ENCODE peak calls at places on chromosomes 3 and 15, in seven cellular contexts. Q is esophagus muscularis mucosa, C is heart left ventricle, D is breast epithelium, E is A549, S is body of pancreas, O is IMR-90. V is an unnamed sample.

GRCh38 chr3:70615286-70615685 is 302.8 kb upstream of the MDFIC2 start:
- DNase-seq in Q (no peak), C (no peak), D (no peak), E (no peak), S (no peak), O (no peak), V (no peak)

GRCh38 chr3:142118911-142119310 is 30.4 kb downstream of the TFDP2 start:
- DNase-seq in Q (no peak), C (no peak), D (no peak), E (no peak), S (no peak), O (no peak), V (no peak)

GRCh38 chr3:12367346-12367745 is 78.5 kb downstream of the PPARG start:
- DNase-seq in Q (no peak), C (no peak), D (no peak), E (no peak), S (no peak), O (no peak), V (no peak)

GRCh38 chr3:115062412-115062956 is 84.6 kb downstream of the ZBTB20 start:
- DNase-seq in Q (no peak), C (no peak), D (no peak), E (no peak), S (no peak), O (peak), V (no peak)

GRCh38 chr3:63933459-63933858 is 21.3 kb upstream of the SCAANT1 start:
- DNase-seq in Q (no peak), C (no peak), D (no peak), E (no peak), S (no peak), O (no peak), V (no peak)

GRCh38 chr15:76380249-76380648 is 43.7 kb downstream of the ISL2 start:
- DNase-seq in Q (no peak), C (no peak), D (no peak), E (no peak), S (no peak), O (no peak), V (no peak)

GRCh38 chr3:107660316-107660976 is 137.7 kb downstream of the BBX start:
- DNase-seq in Q (no peak), C (no peak), D (no peak), E (peak), S (no peak), O (peak), V (no peak)

GRCh38 chr3:157067114-157067513 is 92.8 kb downstream of the CCNL1 start:
- DNase-seq in Q (no peak), C (no peak), D (no peak), E (no peak), S (no peak), O (no peak), V (no peak)

GRCh38 chr3:39779511-39780230 is 29.7 kb upstream of the MYRIP start:
- DNase-seq in Q (no peak), C (no peak), D (no peak), E (no peak), S (no peak), O (no peak), V (no peak)

GRCh38 chr15:66622677-66623076 is 56.9 kb upstream of the LCTL start:
- DNase-seq in Q (no peak), C (no peak), D (no peak), E (no peak), S (no peak), O (no peak), V (no peak)

GRCh38 chr3:106518516-106518915 is 649.7 kb upstream of the CBLB start:
- DNase-seq in Q (no peak), C (no peak), D (no peak), E (peak), S (no peak), O (peak), V (no peak)

GRCh38 chr15:54082836-54083492 is 104.7 kb downstream of the UNC13C start:
- DNase-seq in Q (no peak), C (no peak), D (no peak), E (peak), S (no peak), O (peak), V (no peak)

GRCh38 chr3:182259579-182259978 is 533.7 kb upstream of the ATP11B start:
- DNase-seq in Q (no peak), C (no peak), D (no peak), E (no peak), S (no peak), O (no peak), V (no peak)

GRCh38 chr3:53696401-53697172 is 149.6 kb downstream of the CHDH start:
- DNase-seq in Q (peak), C (no peak), D (no peak), E (peak), S (no peak), O (no peak), V (peak)

GRCh38 chr3:16740531-16740930 is 135.3 kb upstream of the DAZL start:
- DNase-seq in Q (no peak), C (no peak), D (no peak), E (no peak), S (no peak), O (no peak), V (no peak)

GRCh38 chr3:122092460-122093165 is 37.5 kb downstream of the CD86 start:
- DNase-seq in Q (no peak), C (peak), D (no peak), E (peak), S (no peak), O (peak), V (peak)

GRCh38 chr3:38297947-38298711 is 16.0 kb downstream of the SLC22A14 start:
- DNase-seq in Q (no peak), C (no peak), D (no peak), E (peak), S (no peak), O (peak), V (no peak)

GRCh38 chr3:30617653-30618052 is 11.3 kb downstream of the TGFBR2 start:
- DNase-seq in Q (no peak), C (no peak), D (no peak), E (no peak), S (no peak), O (no peak), V (no peak)

GRCh38 chr3:108334698-108335097 is 38.4 kb downstream of the HHLA2 start:
- DNase-seq in Q (no peak), C (no peak), D (no peak), E (no peak), S (no peak), O (peak), V (no peak)

GRCh38 chr3:52237006-52237658 is 1.8 kb downstream of the TWF2 start:
- DNase-seq in Q (no peak), C (no peak), D (no peak), E (no peak), S (no peak), O (no peak), V (no peak)

GRCh38 chr15:95609096-95609495 is 721.4 kb upstream of the NR2F2 start:
- DNase-seq in Q (no peak), C (no peak), D (no peak), E (no peak), S (no peak), O (peak), V (no peak)

GRCh38 chr3:5754602-5755001 is 567.1 kb downstream of the EDEM1 start:
- DNase-seq in Q (no peak), C (no peak), D (no peak), E (no peak), S (no peak), O (no peak), V (no peak)

GRCh38 chr3:165439765-165440164 is 243.6 kb upstream of the SLITRK3 start:
- DNase-seq in Q (no peak), C (no peak), D (no peak), E (no peak), S (no peak), O (peak), V (no peak)

GRCh38 chr15:78751602-78751979 is 59.7 kb downstream of the ADAMTS7 start:
- DNase-seq in Q (no peak), C (no peak), D (no peak), E (no peak), S (no peak), O (no peak), V (no peak)

GRCh38 chr3:126528800-126529541 is 5.0 kb downstream of the CHST13 start:
- DNase-seq in Q (no peak), C (peak), D (no peak), E (peak), S (peak), O (no peak), V (no peak)

GRCh38 chr3:41650406-41650805 is 311.5 kb downstream of the ULK4 start:
- DNase-seq in Q (no peak), C (no peak), D (no peak), E (no peak), S (no peak), O (no peak), V (no peak)

GRCh38 chr3:4765212-4765611 is 214.0 kb upstream of the BHLHE40 start:
- DNase-seq in Q (no peak), C (no peak), D (no peak), E (no peak), S (no peak), O (no peak), V (no peak)

GRCh38 chr3:117874028-117874765 is 1160.4 kb downstream of the IGSF11 start:
- DNase-seq in Q (no peak), C (no peak), D (no peak), E (no peak), S (no peak), O (peak), V (no peak)

GRCh38 chr3:197027151-197027895 is 2.3 kb downstream of the MELTF start:
- DNase-seq in Q (no peak), C (no peak), D (peak), E (no peak), S (no peak), O (peak), V (peak)

GRCh38 chr3:188905991-188906635 is 265.7 kb upstream of the TPRG1 start:
- DNase-seq in Q (peak), C (no peak), D (peak), E (no peak), S (no peak), O (no peak), V (no peak)

GRCh38 chr3:195698325-195699147 is 22.2 kb upstream of the MUC20 start:
- DNase-seq in Q (peak), C (no peak), D (no peak), E (no peak), S (no peak), O (no peak), V (no peak)

GRCh38 chr15:84633311-84634227 is 20.5 kb downstream of the WDR73 start:
- DNase-seq in Q (peak), C (peak), D (peak), E (peak), S (peak), O (peak), V (peak)
- TF ChIP-seq POLR2A in Q (no peak), C (no peak), D (no peak), E (peak), S (peak), O (no peak), V (no peak)

DNA sequence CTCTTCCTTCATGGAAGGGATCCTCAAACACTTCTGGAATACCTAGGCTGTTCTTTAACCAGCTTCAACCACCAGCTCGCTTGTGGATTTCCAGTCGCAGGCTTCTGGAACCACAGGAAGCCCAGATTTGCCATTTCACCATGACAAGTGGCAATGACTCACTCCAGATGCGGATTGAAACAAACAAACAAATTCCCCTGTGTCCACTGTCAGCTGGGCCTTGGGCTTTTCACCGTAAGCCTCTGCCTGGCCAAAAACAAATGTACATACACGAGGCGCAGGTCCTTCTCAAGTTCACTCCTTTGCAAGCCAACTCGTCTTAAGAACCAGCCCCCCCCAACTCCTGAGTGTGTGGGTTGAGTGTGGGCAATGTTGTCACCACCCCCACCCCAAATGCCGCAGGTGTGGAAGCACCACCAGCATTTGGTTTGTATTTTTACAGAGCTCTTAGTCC is 8.8 kb downstream of the BCL6 start:
- DNase-seq in Q (no peak), C (peak), D (peak), E (peak), S (no peak), O (peak), V (peak)
- H3K4me3 ChIP-seq in Q (peak), C (peak), D (peak), E (no peak), S (no peak), O (no peak), V (no peak)

GRCh38 chr15:90351479-90352108 is 490 bp upstream of the ZNF774 start:
- DNase-seq in Q (no peak), C (no peak), D (no peak), E (no peak), S (no peak), O (no peak), V (no peak)

GRCh38 chr15:90352109-90352893 is at the start of gene ZNF774:
- DNase-seq in Q (peak), C (peak), D (peak), E (peak), S (peak), O (peak), V (peak)

GRCh38 chr15:90360746-90361145 is 8.7 kb downstream of the ZNF774 start:
- DNase-seq in Q (no peak), C (no peak), D (no peak), E (no peak), S (no peak), O (no peak), V (no peak)

GRCh38 chr15:90358124-90359033 is 6.3 kb downstream of the ZNF774 start:
- DNase-seq in Q (no peak), C (no peak), D (no peak), E (peak), S (no peak), O (peak), V (no peak)

GRCh38 chr15:90354986-90355385 is 2.9 kb downstream of the ZNF774 start:
- DNase-seq in Q (no peak), C (no peak), D (no peak), E (no peak), S (no peak), O (no peak), V (no peak)
- TF ChIP-seq CTCF in Q (no peak), C (no peak), D (no peak), E (no peak), S (no peak), O (no peak), V (no peak)

DNA sequence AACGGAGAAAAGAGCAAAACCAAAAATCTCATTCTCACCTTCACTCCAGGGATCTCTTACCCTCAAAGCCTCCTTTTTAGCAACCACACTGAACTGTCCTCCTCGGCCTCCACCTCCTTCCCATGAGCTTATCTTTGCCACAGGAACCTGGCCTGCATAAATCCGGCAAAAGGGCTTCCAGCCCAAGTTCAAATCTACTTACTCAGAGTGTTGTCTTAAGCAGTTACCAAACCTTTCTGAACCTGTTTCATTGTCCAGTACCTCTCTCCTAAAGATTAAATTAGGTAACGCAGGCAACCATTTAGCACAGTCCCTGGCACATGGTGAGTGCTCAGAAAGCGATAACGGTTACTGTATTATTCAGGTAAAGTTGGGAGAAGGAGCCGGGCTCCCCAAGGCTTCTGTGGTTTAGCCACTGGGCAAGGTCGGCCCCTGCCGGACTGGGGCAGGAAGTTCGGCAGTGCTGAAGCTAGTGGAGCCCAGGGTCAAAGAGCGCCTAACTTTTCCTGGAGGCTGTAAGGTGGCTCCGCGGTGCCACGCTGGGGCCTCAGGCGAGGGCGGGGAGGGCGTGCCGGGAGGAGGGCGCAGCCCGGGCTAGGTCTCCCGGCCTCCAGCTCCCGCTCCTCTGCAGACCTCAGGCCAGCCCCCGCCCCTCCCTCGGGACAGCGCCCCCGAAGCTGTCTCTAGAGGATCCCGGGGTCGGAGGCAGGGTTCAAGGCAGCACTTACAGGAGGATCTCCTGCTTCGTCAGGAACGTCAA is 620 bp downstream of the CIB1 start:
- DNase-seq in Q (no peak), C (peak), D (peak), E (peak), S (peak), O (peak), V (peak)
- TF ChIP-seq POLR2A in Q (no peak), C (no peak), D (no peak), E (no peak), S (peak), O (no peak), V (no peak)

DNA sequence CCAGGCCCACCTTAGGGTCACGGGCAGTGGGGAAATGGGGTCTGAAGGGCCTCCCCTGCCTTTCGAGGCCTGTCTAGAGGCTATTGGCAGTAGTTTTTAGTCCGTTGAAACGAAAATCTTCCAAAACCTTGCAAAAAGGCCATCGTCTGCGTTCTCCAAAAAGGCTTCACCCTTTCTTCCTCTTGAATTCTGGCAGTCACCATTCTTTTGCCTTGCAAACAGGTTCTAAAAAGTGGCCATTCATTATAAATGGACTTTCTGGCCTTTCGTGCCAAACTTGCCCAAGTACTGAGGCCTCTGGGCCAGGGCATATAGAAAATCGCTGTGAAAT is 367 bp upstream of the TARS3 start:
- DNase-seq in Q (no peak), C (no peak), D (no peak), E (no peak), S (no peak), O (no peak), V (no peak)
- H3K4me3 ChIP-seq in Q (peak), C (no peak), D (peak), E (peak), S (no peak), O (peak), V (no peak)

GRCh38 chr3:113094514-113094913 is 103.7 kb downstream of the GTPBP8 start:
- DNase-seq in Q (no peak), C (no peak), D (no peak), E (no peak), S (no peak), O (no peak), V (no peak)
- TF ChIP-seq CTCF in Q (no peak), C (no peak), D (no peak), E (no peak), S (no peak), O (no peak), V (no peak)

GRCh38 chr3:184811999-184812844 is at the start of gene VPS8:
- DNase-seq in Q (peak), C (peak), D (peak), E (peak), S (peak), O (peak), V (peak)
- TF ChIP-seq POLR2A in Q (peak), C (no peak), D (peak), E (peak), S (peak), O (peak), V (no peak)